ENCODE peak calls at places on chromosomes 5 and 9, in nine cellular contexts. M, L, H, B, F, Z, P, V and N are unnamed samples.

GRCh38 chr5:98975682-98976407 is 47.0 kb upstream of the CHD1 start:
- DNase-seq in M (no peak), L (peak; percentile 57), H (no peak), B (peak; percentile 0), F (no peak), Z (no peak), P (no peak), V (no peak), N (no peak)

GRCh38 chr5:150700298-150700599 is 613 bp downstream of the RBM22 start:
- DNase-seq in M (no peak), L (no peak), H (no peak), B (no peak), F (no peak), Z (no peak), P (no peak), V (no peak), N (no peak)

GRCh38 chr9:89425921-89426388 is 72.0 kb downstream of the SEMA4D start:
- DNase-seq in M (no peak), L (no peak), H (no peak), B (no peak), F (no peak), Z (no peak), P (no peak), V (no peak), N (no peak)

GRCh38 chr9:38144421-38144820 is 75.4 kb upstream of the SHB start:
- DNase-seq in M (no peak), L (no peak), H (no peak), B (no peak), F (no peak), Z (no peak), P (no peak), V (peak; percentile 18), N (no peak)

GRCh38 chr9:97564291-97565175 is 63.1 kb downstream of the TMOD1 start:
- DNase-seq in M (no peak), L (no peak), H (no peak), B (no peak), F (no peak), Z (no peak), P (no peak), V (peak; percentile 24), N (no peak)

GRCh38 chr9:69120380-69121154 is 53.5 kb upstream of the TJP2 start:
- DNase-seq in M (no peak), L (peak; percentile 21), H (peak; percentile 59), B (peak; percentile 4), F (no peak), Z (peak; percentile 69), P (peak; percentile 50), V (no peak), N (no peak)

GRCh38 chr5:111829701-111830100 is 72.7 kb upstream of the NREP start:
- DNase-seq in M (no peak), L (no peak), H (no peak), B (no peak), F (no peak), Z (no peak), P (no peak), V (peak; percentile 28), N (no peak)

GRCh38 chr5:78809444-78809843 is 160.9 kb upstream of the LHFPL2 start:
- DNase-seq in M (no peak), L (no peak), H (no peak), B (no peak), F (no peak), Z (no peak), P (no peak), V (no peak), N (no peak)

GRCh38 chr5:146877178-146877681 is 1.3 kb downstream of the PPP2R2B start:
- DNase-seq in M (no peak), L (no peak), H (no peak), B (no peak), F (no peak), Z (no peak), P (no peak), V (no peak), N (no peak)

GRCh38 chr5:56479701-56480304 is 246.7 kb upstream of the ANKRD55 start:
- DNase-seq in M (no peak), L (peak; percentile 54), H (no peak), B (peak; percentile 54), F (no peak), Z (no peak), P (peak; percentile 42), V (no peak), N (peak; percentile 36)

GRCh38 chr9:121822093-121823085 is 171.0 kb downstream of the DAB2IP start:
- DNase-seq in M (no peak), L (no peak), H (no peak), B (no peak), F (no peak), Z (no peak), P (peak; percentile 68), V (no peak), N (no peak)

GRCh38 chr5:107680799-107681198 is 10.1 kb upstream of the EFNA5 start:
- DNase-seq in M (no peak), L (no peak), H (no peak), B (no peak), F (no peak), Z (no peak), P (no peak), V (no peak), N (no peak)

GRCh38 chr5:36374275-36374862 is 72.7 kb upstream of the RANBP3L start:
- DNase-seq in M (no peak), L (no peak), H (no peak), B (no peak), F (no peak), Z (no peak), P (no peak), V (peak; percentile 82), N (no peak)

GRCh38 chr9:89750117-89750551 is 145.3 kb downstream of the GADD45G start:
- DNase-seq in M (no peak), L (no peak), H (no peak), B (no peak), F (no peak), Z (no peak), P (no peak), V (no peak), N (no peak)

GRCh38 chr9:95999390-95999789 is 123.9 kb downstream of the ERCC6L2 start:
- DNase-seq in M (no peak), L (no peak), H (no peak), B (no peak), F (no peak), Z (no peak), P (no peak), V (no peak), N (no peak)

GRCh38 chr5:153883829-153884228 is 154.9 kb downstream of the FAM114A2 start:
- DNase-seq in M (no peak), L (no peak), H (no peak), B (no peak), F (no peak), Z (no peak), P (no peak), V (peak; percentile 54), N (no peak)

GRCh38 chr5:80254767-80255424 is 952 bp downstream of the SERINC5 start:
- DNase-seq in M (no peak), L (peak; percentile 5), H (no peak), B (peak; percentile 48), F (no peak), Z (no peak), P (no peak), V (no peak), N (peak; percentile 25)

GRCh38 chr9:108410161-108410560 is 445.6 kb downstream of the ACTL7B start:
- DNase-seq in M (no peak), L (no peak), H (no peak), B (no peak), F (no peak), Z (no peak), P (no peak), V (no peak), N (no peak)

GRCh38 chr9:970310-971002 is 6.0 kb upstream of the DMRT3 start:
- DNase-seq in M (no peak), L (no peak), H (peak; percentile 25), B (no peak), F (no peak), Z (no peak), P (no peak), V (no peak), N (no peak)

GRCh38 chr5:174606153-174606552 is 118.2 kb upstream of the MSX2 start:
- DNase-seq in M (no peak), L (no peak), H (no peak), B (no peak), F (no peak), Z (no peak), P (no peak), V (no peak), N (no peak)

GRCh38 chr5:138440226-138441073 is 1.6 kb downstream of the REEP2 start:
- DNase-seq in M (no peak), L (no peak), H (no peak), B (no peak), F (no peak), Z (no peak), P (no peak), V (no peak), N (no peak)

GRCh38 chr5:111043712-111044506 is 27.6 kb upstream of the TSLP start:
- DNase-seq in M (no peak), L (no peak), H (no peak), B (no peak), F (no peak), Z (no peak), P (no peak), V (no peak), N (no peak)

GRCh38 chr5:74612059-74612458 is 28.5 kb downstream of the ENC1 start:
- DNase-seq in M (no peak), L (no peak), H (no peak), B (no peak), F (no peak), Z (no peak), P (no peak), V (no peak), N (no peak)

GRCh38 chr9:131546336-131547084 is 1.2 kb downstream of the PRRT1B start:
- DNase-seq in M (no peak), L (no peak), H (no peak), B (no peak), F (no peak), Z (no peak), P (no peak), V (no peak), N (no peak)

GRCh38 chr9:6428940-6429889 is 16.2 kb downstream of the UHRF2 start:
- DNase-seq in M (no peak), L (peak; percentile 83), H (no peak), B (peak; percentile 56), F (no peak), Z (no peak), P (peak; percentile 63), V (no peak), N (no peak)

GRCh38 chr9:16310288-16311145 is 560.0 kb downstream of the BNC2 start:
- DNase-seq in M (no peak), L (no peak), H (no peak), B (no peak), F (no peak), Z (no peak), P (no peak), V (no peak), N (no peak)

GRCh38 chr5:6419340-6419852 is 29.3 kb upstream of the UBE2QL1 start:
- DNase-seq in M (no peak), L (no peak), H (no peak), B (no peak), F (no peak), Z (peak; percentile 99), P (no peak), V (no peak), N (no peak)

GRCh38 chr5:10218658-10219057 is 31.0 kb downstream of the ATPSCKMT start:
- DNase-seq in M (no peak), L (no peak), H (no peak), B (no peak), F (no peak), Z (no peak), P (no peak), V (no peak), N (no peak)

GRCh38 chr9:133999866-134000265 is 7.7 kb upstream of the VAV2 start:
- DNase-seq in M (no peak), L (no peak), H (no peak), B (no peak), F (no peak), Z (no peak), P (no peak), V (no peak), N (no peak)

GRCh38 chr5:41794478-41794877 is 75.7 kb downstream of the OXCT1 start:
- DNase-seq in M (no peak), L (no peak), H (no peak), B (no peak), F (no peak), Z (peak; percentile 12), P (no peak), V (peak; percentile 94), N (no peak)

GRCh38 chr5:137858223-137858916 is 9.3 kb upstream of the MYOT start:
- DNase-seq in M (no peak), L (peak; percentile 80), H (no peak), B (peak; percentile 8), F (no peak), Z (no peak), P (no peak), V (no peak), N (no peak)